ENCODE peak calls at places on chromosome 1, in four cellular contexts. One of them, this sample, is unnamed.

GRCh38 chr1:21174638-21175323 is 1.9 kb downstream of the EIF4G3 start:
- DNase-seq in psoas muscle: no peak
- DNase-seq in SJSA1: no peak
- DNase-seq in K562: no peak
- DNase-seq in this sample: no peak

GRCh38 chr1:50651476-50652263 is 228.4 kb upstream of the DMRTA2 start:
- DNase-seq in psoas muscle: no peak
- DNase-seq in SJSA1: no peak
- DNase-seq in K562: no peak
- DNase-seq in this sample: no peak

GRCh38 chr1:72282690-72283203 is 408 bp upstream of the NEGR1 start:
- DNase-seq in psoas muscle: peak; percentile 92
- DNase-seq in SJSA1: peak; percentile 90
- DNase-seq in K562: no peak
- DNase-seq in this sample: peak; percentile 64

GRCh38 chr1:173479649-173480048 is 2.5 kb downstream of the PRDX6 start:
- DNase-seq in psoas muscle: no peak
- DNase-seq in SJSA1: no peak
- DNase-seq in K562: no peak
- DNase-seq in this sample: no peak

GRCh38 chr1:147549526-147549925 is 8.2 kb downstream of the BCL9 start:
- DNase-seq in psoas muscle: no peak
- DNase-seq in SJSA1: no peak
- DNase-seq in K562: no peak
- DNase-seq in this sample: no peak

GRCh38 chr1:201640624-201641023 is 101.7 kb downstream of the NAV1 start:
- DNase-seq in psoas muscle: peak; percentile 74
- DNase-seq in SJSA1: no peak
- DNase-seq in K562: no peak
- DNase-seq in this sample: no peak

GRCh38 chr1:30760596-30761311 is 3.2 kb upstream of the LAPTM5 start:
- DNase-seq in psoas muscle: no peak
- DNase-seq in SJSA1: no peak
- DNase-seq in K562: no peak
- DNase-seq in this sample: no peak

GRCh38 chr1:201016211-201016651 is 7.3 kb downstream of the KIF21B start:
- DNase-seq in psoas muscle: no peak
- DNase-seq in SJSA1: no peak
- DNase-seq in K562: peak; percentile 53
- DNase-seq in this sample: no peak

GRCh38 chr1:149846042-149846441 is 53.3 kb upstream of the BOLA1 start:
- DNase-seq in psoas muscle: no peak
- DNase-seq in SJSA1: no peak
- DNase-seq in K562: no peak
- DNase-seq in this sample: no peak

GRCh38 chr1:3519301-3519885 is 64.9 kb downstream of the ARHGEF16 start:
- DNase-seq in psoas muscle: no peak
- DNase-seq in SJSA1: no peak
- DNase-seq in K562: no peak
- DNase-seq in this sample: no peak

GRCh38 chr1:950881-951280 is 8.2 kb downstream of the NOC2L start:
- DNase-seq in psoas muscle: no peak
- DNase-seq in SJSA1: no peak
- DNase-seq in K562: no peak
- DNase-seq in this sample: no peak
- H3K36me3 ChIP-seq in psoas muscle: peaks cover 8% of the 10 kb centered on the region
- H3K36me3 ChIP-seq in SJSA1: peaks cover 97% of the 10 kb centered on the region
- H3K36me3 ChIP-seq in K562: peaks cover 100% of the 10 kb centered on the region
- H3K36me3 ChIP-seq in this sample: peaks cover 55% of the 10 kb centered on the region

GRCh38 chr1:10678852-10679251 is 117.6 kb downstream of the CASZ1 start:
- DNase-seq in psoas muscle: no peak
- DNase-seq in SJSA1: no peak
- DNase-seq in K562: no peak
- DNase-seq in this sample: no peak

GRCh38 chr1:10675813-10676212 is 120.6 kb downstream of the CASZ1 start:
- DNase-seq in psoas muscle: no peak
- DNase-seq in SJSA1: no peak
- DNase-seq in K562: no peak
- DNase-seq in this sample: no peak

GRCh38 chr1:10677508-10678364 is 118.7 kb downstream of the CASZ1 start:
- DNase-seq in psoas muscle: no peak
- DNase-seq in SJSA1: no peak
- DNase-seq in K562: no peak
- DNase-seq in this sample: no peak

GRCh38 chr1:10678395-10678794 is 118.1 kb downstream of the CASZ1 start:
- DNase-seq in psoas muscle: no peak
- DNase-seq in SJSA1: no peak
- DNase-seq in K562: no peak
- DNase-seq in this sample: no peak

GRCh38 chr1:10676987-10677386 is 119.5 kb downstream of the CASZ1 start:
- DNase-seq in psoas muscle: no peak
- DNase-seq in SJSA1: no peak
- DNase-seq in K562: no peak
- DNase-seq in this sample: no peak
- H3K4me1 ChIP-seq in psoas muscle: peaks cover 60% of the 10 kb centered on the region
- H3K4me1 ChIP-seq in SJSA1: no peaks in the 10 kb centered on the region
- H3K4me1 ChIP-seq in K562: peaks cover 55% of the 10 kb centered on the region
- H3K4me1 ChIP-seq in this sample: no peaks in the 10 kb centered on the region

GRCh38 chr1:152458384-152459185 is 44.5 kb upstream of the CRNN start:
- DNase-seq in psoas muscle: peak; percentile 72
- DNase-seq in SJSA1: peak; percentile 77
- DNase-seq in K562: peak; percentile 54
- DNase-seq in this sample: peak; percentile 61

GRCh38 chr1:152460529-152460899 is 46.5 kb upstream of the CRNN start:
- DNase-seq in psoas muscle: no peak
- DNase-seq in SJSA1: no peak
- DNase-seq in K562: no peak
- DNase-seq in this sample: no peak

GRCh38 chr1:152457561-152457960 is 43.5 kb upstream of the CRNN start:
- DNase-seq in psoas muscle: no peak
- DNase-seq in SJSA1: no peak
- DNase-seq in K562: no peak
- DNase-seq in this sample: no peak

GRCh38 chr1:152461544-152461943 is 47.5 kb upstream of the CRNN start:
- DNase-seq in psoas muscle: no peak
- DNase-seq in SJSA1: peak; percentile 60
- DNase-seq in K562: peak; percentile 19
- DNase-seq in this sample: peak; percentile 39

DNA sequence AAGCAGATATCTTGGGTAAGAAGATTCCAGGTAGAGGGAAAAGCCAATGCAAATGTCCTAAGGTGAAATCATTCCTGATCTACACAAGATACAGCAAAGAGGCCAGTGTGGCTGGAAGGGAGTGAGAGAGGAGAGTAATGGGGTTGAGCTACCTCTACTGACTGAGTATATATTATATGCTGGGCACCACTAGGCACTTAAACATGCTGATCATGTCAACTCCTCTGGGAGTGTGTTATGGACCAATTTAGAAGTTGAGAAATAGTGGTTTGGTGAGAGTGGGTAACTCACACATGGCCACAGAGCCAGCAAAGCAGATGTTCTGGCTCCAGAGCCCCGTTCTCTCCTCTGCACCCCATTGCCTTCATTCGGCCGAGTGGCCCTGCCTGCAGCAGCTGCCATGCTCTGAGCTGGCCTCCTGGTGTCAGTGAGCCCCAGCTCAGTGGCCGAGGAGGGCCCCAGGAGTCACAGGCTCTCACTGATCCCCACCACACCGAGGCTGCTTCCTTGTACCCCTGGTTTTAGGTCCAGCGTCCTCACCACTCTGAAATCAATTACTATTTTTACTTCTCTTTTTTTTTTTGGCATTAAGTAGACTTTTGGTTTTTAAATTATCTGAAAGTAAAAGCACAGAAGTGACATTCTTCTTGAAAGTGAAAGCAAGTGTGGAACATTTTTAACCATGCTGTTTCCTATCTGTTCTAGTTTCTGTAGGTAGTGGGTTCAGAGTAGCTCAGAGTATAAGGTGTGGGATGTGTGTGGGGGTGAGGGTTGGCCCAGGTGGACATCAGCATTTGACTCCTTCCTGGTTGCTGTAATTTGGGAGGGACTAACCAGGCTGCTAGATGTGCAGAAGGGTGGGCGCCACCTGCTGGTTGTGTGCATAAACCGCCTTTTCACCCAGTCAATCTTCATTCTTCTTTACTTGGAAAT is 45.8 kb upstream of the CRNN start:
- DNase-seq in psoas muscle: peak; percentile 78
- DNase-seq in SJSA1: peak; percentile 67
- DNase-seq in K562: peak; percentile 66
- DNase-seq in this sample: peak; percentile 81
- H3K4me3 ChIP-seq in psoas muscle: peak overlapping the region; percentile 2
- H3K4me3 ChIP-seq in SJSA1: no peak overlapping the region
- H3K4me3 ChIP-seq in K562: no peak overlapping the region
- H3K4me3 ChIP-seq in this sample: peak overlapping the region; percentile 36

GRCh38 chr1:94501426-94501825 is 40.1 kb downstream of the F3 start:
- DNase-seq in psoas muscle: no peak
- DNase-seq in SJSA1: no peak
- DNase-seq in K562: no peak
- DNase-seq in this sample: no peak

GRCh38 chr1:94501925-94502324 is 39.6 kb downstream of the F3 start:
- DNase-seq in psoas muscle: no peak
- DNase-seq in SJSA1: no peak
- DNase-seq in K562: no peak
- DNase-seq in this sample: no peak

GRCh38 chr1:94490556-94490955 is 51.0 kb downstream of the F3 start:
- DNase-seq in psoas muscle: no peak
- DNase-seq in SJSA1: no peak
- DNase-seq in K562: no peak
- DNase-seq in this sample: no peak

DNA sequence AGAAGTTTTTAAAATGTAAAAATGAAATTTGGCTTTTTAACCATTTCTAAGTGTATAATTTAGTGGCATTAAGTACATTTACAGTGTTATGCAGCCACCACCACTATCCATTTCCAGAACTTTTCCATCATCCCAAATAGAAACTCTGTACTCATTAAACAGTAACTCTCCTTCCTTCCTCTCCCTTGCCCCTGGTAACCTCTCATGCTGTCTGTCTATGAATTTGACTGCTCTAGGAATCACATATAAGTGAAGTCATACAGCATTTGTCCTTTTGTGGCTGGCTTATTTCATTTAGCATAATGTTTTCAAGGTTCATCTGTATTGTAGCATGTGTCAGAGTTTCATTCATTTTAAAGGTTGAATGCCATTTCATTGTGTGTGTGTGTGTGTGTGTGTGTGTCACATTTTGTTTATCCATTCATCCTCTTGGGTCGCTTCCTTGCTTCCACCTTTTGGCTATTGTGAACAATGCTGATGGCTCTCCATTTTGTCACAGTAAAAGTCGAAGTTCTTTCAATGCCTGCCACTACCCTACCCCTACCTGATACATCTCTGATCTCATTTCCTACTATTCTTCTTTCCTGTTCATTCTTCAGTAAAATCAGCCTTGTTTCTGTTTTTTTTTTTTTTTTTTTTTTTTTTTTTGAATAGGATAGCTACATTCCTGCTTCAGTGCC is 45.3 kb downstream of the F3 start:
- DNase-seq in psoas muscle: no peak
- DNase-seq in SJSA1: no peak
- DNase-seq in K562: no peak
- DNase-seq in this sample: no peak
- H3K36me3 ChIP-seq in psoas muscle: no peaks in the 10 kb centered on the region
- H3K36me3 ChIP-seq in SJSA1: peaks cover 32% of the 10 kb centered on the region
- H3K36me3 ChIP-seq in K562: peaks cover 5% of the 10 kb centered on the region
- H3K36me3 ChIP-seq in this sample: peaks cover 11% of the 10 kb centered on the region

GRCh38 chr1:40004857-40005256 is 35.7 kb upstream of the CAP1 start:
- DNase-seq in psoas muscle: no peak
- DNase-seq in SJSA1: no peak
- DNase-seq in K562: peak; percentile 29
- DNase-seq in this sample: no peak
- H3K4me1 ChIP-seq in psoas muscle: no peaks in the 10 kb centered on the region
- H3K4me1 ChIP-seq in SJSA1: no peaks in the 10 kb centered on the region
- H3K4me1 ChIP-seq in K562: no peaks in the 10 kb centered on the region
- H3K4me1 ChIP-seq in this sample: no peaks in the 10 kb centered on the region

DNA sequence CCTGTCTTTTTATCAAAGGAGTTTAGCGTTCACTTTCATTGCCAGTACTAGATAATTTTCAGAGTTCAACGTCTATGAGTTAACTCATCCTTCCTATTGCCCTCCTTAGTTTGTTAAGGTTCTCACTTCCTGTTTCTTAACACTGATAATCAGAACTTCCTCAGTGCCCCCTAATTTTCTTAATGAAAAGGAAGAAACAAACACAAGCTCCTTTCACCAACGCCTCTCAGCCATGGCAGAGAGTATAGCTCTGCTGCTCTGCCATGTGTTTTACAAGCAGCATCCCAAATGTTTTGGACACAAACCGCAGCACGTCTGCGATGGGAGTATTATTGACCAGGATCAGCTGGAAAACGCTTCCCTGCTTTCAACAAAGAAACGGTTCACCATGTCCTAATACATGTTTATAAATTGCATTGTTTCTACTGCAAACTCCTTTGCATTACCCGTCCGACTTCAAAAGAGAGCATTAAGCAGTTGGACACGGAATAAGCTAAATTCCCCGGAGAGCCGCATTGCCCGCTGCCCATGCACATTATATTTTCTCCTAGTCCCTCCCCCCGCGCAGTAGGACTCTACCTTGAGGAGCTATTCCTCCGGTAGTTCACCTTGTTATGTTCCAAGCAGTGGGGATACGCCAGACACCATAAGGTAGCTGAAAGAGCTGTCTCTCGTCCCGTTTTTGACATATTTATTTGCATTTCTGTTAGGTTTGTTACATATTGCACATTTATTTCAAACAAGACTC is 568 bp downstream of the OLFM3 start:
- DNase-seq in psoas muscle: no peak
- DNase-seq in SJSA1: no peak
- DNase-seq in K562: no peak
- DNase-seq in this sample: no peak
- H3K4me3 ChIP-seq in psoas muscle: no peak overlapping the region
- H3K4me3 ChIP-seq in SJSA1: no peak overlapping the region
- H3K4me3 ChIP-seq in K562: no peak overlapping the region
- H3K4me3 ChIP-seq in this sample: no peak overlapping the region

GRCh38 chr1:222457513-222457912 is 90.4 kb downstream of the HHIPL2 start:
- DNase-seq in psoas muscle: no peak
- DNase-seq in SJSA1: no peak
- DNase-seq in K562: no peak
- DNase-seq in this sample: no peak
- H3K36me3 ChIP-seq in psoas muscle: no peaks in the 10 kb centered on the region
- H3K36me3 ChIP-seq in SJSA1: no peaks in the 10 kb centered on the region
- H3K36me3 ChIP-seq in K562: no peaks in the 10 kb centered on the region
- H3K36me3 ChIP-seq in this sample: no peaks in the 10 kb centered on the region

This sample was measured in CD8-positive, alpha-beta memory T cell.